ENCODE peak calls at places on chromosomes 16 and 17, in seven cellular contexts. I is neural progenitor cell, R is IMR-90, V is GM23248, Y is PC-9, B is osteoblast, M is PC-3. D is an unnamed sample.
A peak's percentile ranks its signal among the peaks of the same experiment; 100 is the strongest.

GRCh38 chr17:37791985-37792384 is 47.1 kb upstream of the HNF1B start:
- DNase-seq in M (no peak), V (no peak), B (no peak), Y (no peak), R (no peak), I (no peak), D (no peak)

GRCh38 chr16:29962344-29962994 is 590 bp downstream of the TMEM219 start:
- DNase-seq in Y (peak; percentile 32), R (peak; percentile 27), M (peak; percentile 20), I (no peak), V (peak; percentile 58), B (peak; percentile 91), D (peak; percentile 51)

GRCh38 chr17:12256380-12256995 is 235.8 kb downstream of the MAP2K4 start:
- DNase-seq in M (peak; percentile 69), B (peak; percentile 75), I (peak; percentile 64), Y (no peak), V (peak; percentile 64), R (peak; percentile 81), D (peak; percentile 70)

GRCh38 chr16:78473031-78473699 is 373.7 kb downstream of the WWOX start:
- DNase-seq in Y (no peak), I (no peak), V (no peak), R (no peak), B (no peak), M (no peak), D (no peak)

GRCh38 chr17:45788057-45788456 is 3.9 kb downstream of the CRHR1 start:
- DNase-seq in I (no peak), V (no peak), R (no peak), Y (no peak), B (peak; percentile 30), M (no peak), D (no peak)

GRCh38 chr17:80683625-80684100 is 139.0 kb downstream of the RPTOR start:
- DNase-seq in B (no peak), M (no peak), R (no peak), Y (no peak), V (no peak), I (no peak), D (no peak)

GRCh38 chr16:66858740-66859396 is 14.7 kb downstream of the CA7 start:
- DNase-seq in I (no peak), B (peak; percentile 80), R (peak; percentile 49), M (peak; percentile 78), V (peak; percentile 81), Y (peak; percentile 72), D (no peak)

GRCh38 chr16:80058236-80058635 is 457.7 kb upstream of the MAF start:
- DNase-seq in R (no peak), Y (no peak), I (no peak), V (no peak), B (no peak), M (no peak), D (peak; percentile 44)

GRCh38 chr16:19210175-19210924 is 42.3 kb downstream of the SYT17 start:
- DNase-seq in V (no peak), M (peak; percentile 68), Y (peak; percentile 78), I (no peak), B (no peak), R (peak; percentile 63), D (peak; percentile 36)

GRCh38 chr17:68600123-68600880 is 865 bp downstream of the FAM20A start:
- DNase-seq in I (peak; percentile 75), R (no peak), B (peak; percentile 87), Y (no peak), M (no peak), V (peak; percentile 59), D (peak; percentile 77)

GRCh38 chr16:85898521-85899442 is at the start of gene IRF8:
- DNase-seq in I (peak; percentile 90), R (no peak), B (peak; percentile 73), Y (no peak), M (no peak), V (peak; percentile 25), D (peak; percentile 86)

GRCh38 chr17:13544292-13544691 is 57.4 kb downstream of the HS3ST3A1 start:
- DNase-seq in R (peak; percentile 98), Y (no peak), V (peak; percentile 98), M (peak; percentile 87), B (peak; percentile 92), I (no peak), D (peak; percentile 69)

GRCh38 chr17:80568246-80568645 is 23.6 kb downstream of the RPTOR start:
- DNase-seq in M (no peak), R (no peak), V (no peak), B (no peak), Y (no peak), I (no peak), D (no peak)

GRCh38 chr17:40177275-40177874 is at the start of gene RAPGEFL1:
- DNase-seq in V (peak; percentile 84), Y (peak; percentile 41), I (peak; percentile 91), B (peak; percentile 97), M (no peak), R (peak; percentile 55), D (peak; percentile 92)

GRCh38 chr17:82791532-82791931 is 39.7 kb downstream of the TBCD start:
- DNase-seq in R (peak; percentile 98), V (peak; percentile 84), Y (no peak), I (no peak), B (peak; percentile 99), M (peak; percentile 51), D (no peak)

GRCh38 chr17:80678621-80679020 is 134.0 kb downstream of the RPTOR start:
- DNase-seq in I (peak; percentile 55), M (peak; percentile 86), B (peak; percentile 90), V (peak; percentile 40), Y (no peak), R (peak; percentile 91), D (peak; percentile 36)

GRCh38 chr16:4667203-4667983 is 26.0 kb upstream of the NUDT16L1 start:
- DNase-seq in V (no peak), Y (no peak), B (peak; percentile 64), M (no peak), I (no peak), R (no peak), D (no peak)

GRCh38 chr16:84952335-84953050 is 58.8 kb downstream of the ZDHHC7 start:
- DNase-seq in R (peak; percentile 82), I (peak; percentile 89), M (peak; percentile 85), Y (peak; percentile 67), V (peak; percentile 83), B (peak; percentile 96), D (peak; percentile 91)

GRCh38 chr16:73053379-73054130 is 5.6 kb upstream of the ZFHX3 start:
- DNase-seq in I (no peak), B (peak; percentile 73), V (no peak), R (peak; percentile 75), Y (peak; percentile 72), M (peak; percentile 78), D (no peak)

GRCh38 chr16:89123831-89124100 is 30.1 kb downstream of the ACSF3 start:
- DNase-seq in I (no peak), B (no peak), V (no peak), Y (no peak), M (no peak), R (no peak), D (no peak)

GRCh38 chr17:18187816-18188761 is 4.5 kb downstream of the ALKBH5 start:
- DNase-seq in Y (no peak), V (peak; percentile 88), B (peak; percentile 94), I (no peak), R (peak; percentile 23), M (peak; percentile 35), D (peak; percentile 34)

GRCh38 chr17:64202683-64203430 is 60.2 kb downstream of the TEX2 start:
- DNase-seq in V (peak; percentile 90), B (peak; percentile 82), Y (peak; percentile 84), R (peak; percentile 82), I (peak; percentile 29), M (peak; percentile 86), D (no peak)

GRCh38 chr17:34673516-34673915 is 94.1 kb downstream of the TMEM132E start:
- DNase-seq in I (no peak), M (no peak), R (no peak), V (no peak), B (no peak), Y (no peak), D (no peak)

GRCh38 chr17:42438600-42439567 is 15.8 kb upstream of the CAVIN1 start:
- DNase-seq in V (peak; percentile 50), M (no peak), I (no peak), B (no peak), R (no peak), Y (no peak), D (no peak)

GRCh38 chr17:76710863-76711611 is at the start of gene MXRA7:
- DNase-seq in I (peak; percentile 87), M (peak; percentile 78), B (peak; percentile 97), V (peak; percentile 91), Y (no peak), R (peak; percentile 61), D (peak; percentile 89)

DNA sequence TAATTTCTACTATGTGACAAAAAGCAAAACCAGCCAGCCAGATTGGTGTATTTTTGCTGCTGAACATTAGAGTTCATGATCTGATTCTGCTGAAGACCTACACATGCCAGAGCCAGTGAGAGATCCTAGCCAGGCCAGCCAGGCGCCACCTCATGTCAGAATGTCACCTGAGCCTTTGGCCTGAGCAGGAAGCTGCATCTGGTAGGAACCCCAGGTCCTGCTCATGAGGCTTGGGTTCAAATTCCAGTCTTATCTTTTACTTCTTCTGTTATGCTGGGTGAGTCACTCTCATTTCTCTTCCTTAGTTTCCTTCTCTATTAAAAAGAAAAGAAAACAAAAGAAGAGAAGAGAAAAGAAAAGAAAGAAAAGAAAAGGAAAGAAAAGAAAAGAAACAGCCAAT is 585.1 kb upstream of the CDH5 start:
- DNase-seq in Y (no peak), R (peak; percentile 4), M (no peak), B (no peak), V (peak; percentile 8), I (no peak), D (peak; percentile 30)
- H3K4me2 ChIP-seq in Y (no peak overlapping the region), R (no peak overlapping the region), M (no peak overlapping the region), B (peak overlapping the region; percentile 38), V (peak overlapping the region; percentile 2), I (no peak overlapping the region), D (no peak overlapping the region)

DNA sequence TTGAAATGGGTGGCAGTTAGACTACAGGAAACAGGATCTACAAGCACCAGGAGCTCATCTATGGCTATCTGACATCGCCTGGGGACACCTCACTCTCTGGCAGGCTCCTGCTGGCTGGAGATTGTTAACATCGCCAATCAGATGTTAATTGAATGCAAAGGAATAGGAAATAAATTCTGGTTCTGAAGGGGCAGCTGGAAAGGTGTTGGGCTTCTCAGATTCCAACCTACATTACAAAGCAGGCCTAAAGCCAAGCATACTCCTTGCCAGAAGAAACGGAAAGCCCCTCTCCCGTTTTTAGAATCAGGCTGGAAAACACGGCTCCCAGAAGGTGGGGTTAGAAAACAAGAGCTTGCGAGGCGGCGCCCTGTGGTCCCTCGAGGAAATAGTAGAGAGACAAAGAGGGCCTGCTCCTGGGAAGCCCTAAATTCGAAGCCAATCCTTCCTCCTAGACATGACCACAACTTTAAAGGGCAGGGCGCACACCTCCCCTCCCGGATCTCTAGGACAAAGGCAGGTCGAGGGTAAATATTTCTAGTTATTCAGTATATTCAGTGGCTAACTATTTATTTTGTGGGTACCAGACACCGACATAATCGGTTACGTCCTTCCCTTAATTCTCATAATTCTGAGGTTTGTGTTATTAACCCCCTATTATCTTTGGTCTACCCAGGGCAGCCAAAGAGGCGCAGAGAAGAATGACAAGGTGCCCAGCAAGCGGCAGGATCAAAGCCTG is 763 bp upstream of the TOM1L1 start:
- DNase-seq in M (no peak), R (peak; percentile 4), B (peak; percentile 65), V (no peak), I (peak; percentile 58), Y (no peak), D (no peak)
- H3K4me3 ChIP-seq in M (no peak overlapping the region), R (peak overlapping the region; percentile 82), B (peak overlapping the region; percentile 88), V (peak overlapping the region; percentile 73), I (peak overlapping the region; percentile 68), Y (peak overlapping the region; percentile 79), D (peak overlapping the region; percentile 82)

GRCh38 chr16:53668869-53669268 is 34.8 kb downstream of the RPGRIP1L start:
- DNase-seq in M (no peak), I (no peak), V (peak; percentile 40), Y (no peak), R (no peak), B (peak; percentile 4), D (no peak)
- H3K4me2 ChIP-seq in M (no peak overlapping the region), I (no peak overlapping the region), V (no peak overlapping the region), Y (no peak overlapping the region), R (no peak overlapping the region), B (no peak overlapping the region), D (no peak overlapping the region)

GRCh38 chr16:21117567-21117966 is 33.1 kb downstream of the DNAH3 start:
- DNase-seq in I (no peak), Y (no peak), B (no peak), M (no peak), R (no peak), V (peak; percentile 28), D (no peak)
- H3K4me3 ChIP-seq in I (no peak overlapping the region), Y (no peak overlapping the region), B (no peak overlapping the region), M (no peak overlapping the region), R (no peak overlapping the region), V (no peak overlapping the region), D (no peak overlapping the region)